ENCODE peak calls at places on chromosome 19, in nine cellular contexts. V is testis; D is neuronal stem cell; W is GM13977; B is HFFc6; L is activated T-helper 9 cell treated with anti-CD3 and anti-CD28 coated beads, Interleukin-2, amount 50 U/mL, for 16 hours; G is psoas muscle; T is AG09319; J is NCI-H2227 treated with DMSO at 0.1 percent for 48 hours. C is an unnamed sample.

GRCh38 chr19:22797040-22797439 is 13.1 kb upstream of the ZNF99 start:
- DNase-seq in V (no peak), D (no peak), W (no peak), B (no peak), L (no peak), G (no peak), T (no peak), J (no peak), C (no peak)

GRCh38 chr19:17757125-17757524 is 5.8 kb downstream of the FCHO1 start:
- DNase-seq in V (peak), D (no peak), W (no peak), B (peak), L (no peak), G (no peak), T (no peak), J (no peak), C (peak)

GRCh38 chr19:48844472-48844871 is 8.2 kb upstream of the HSD17B14 start:
- DNase-seq in V (peak), D (no peak), W (no peak), B (peak), L (no peak), G (no peak), T (no peak), J (no peak), C (no peak)

GRCh38 chr19:17841810-17842662 is 5.7 kb downstream of the JAK3 start:
- DNase-seq in V (peak), D (peak), W (peak), B (peak), L (peak), G (peak), T (peak), J (peak), C (peak)

GRCh38 chr19:10290439-10290875 is 705 bp downstream of the ICAM5 start:
- DNase-seq in V (no peak), D (no peak), W (no peak), B (peak), L (no peak), G (no peak), T (no peak), J (no peak), C (no peak)

GRCh38 chr19:46107371-46107770 is 17.1 kb downstream of the IGFL3 start:
- DNase-seq in V (no peak), D (no peak), W (no peak), B (no peak), L (no peak), G (no peak), T (no peak), J (no peak), C (no peak)

GRCh38 chr19:54153731-54154326 is 5.7 kb downstream of the LENG1 start:
- DNase-seq in V (no peak), D (no peak), W (no peak), B (no peak), L (no peak), G (no peak), T (no peak), J (no peak), C (no peak)

GRCh38 chr19:38702278-38702677 is 42.0 kb downstream of the CAPN12 start:
- DNase-seq in V (no peak), D (no peak), W (no peak), B (no peak), L (no peak), G (no peak), T (no peak), J (no peak), C (no peak)

GRCh38 chr19:1400281-1401137 is 833 bp downstream of the GAMT start:
- DNase-seq in V (peak), D (no peak), W (peak), B (peak), L (no peak), G (peak), T (no peak), J (no peak), C (peak)

C was measured in adrenal gland.